ENCODE peak calls at places on chromosomes 2 and 18, in nine cellular contexts. R, O, V, N, Z, H, G, B and K are unnamed samples.

GRCh38 chr2:71926098-71926466 is 221.6 kb downstream of the CYP26B1 start:
- DNase-seq in G (no peak), N (no peak), V (no peak), H (peak), O (no peak), Z (no peak), B (peak), R (no peak), K (no peak)

GRCh38 chr18:79698668-79699335 is 19.2 kb downstream of the CTDP1 start:
- DNase-seq in B (no peak), O (peak), V (no peak), H (no peak), R (no peak), Z (no peak), G (no peak), N (no peak), K (no peak)

GRCh38 chr2:112033600-112033999 is 21.5 kb upstream of the TMEM87B start:
- DNase-seq in O (peak), R (no peak), N (no peak), V (no peak), B (no peak), H (no peak), Z (no peak), G (peak), K (peak)

GRCh38 chr2:161373939-161374338 is 42.2 kb upstream of the TBR1 start:
- DNase-seq in B (no peak), G (no peak), V (no peak), R (no peak), O (no peak), Z (no peak), H (no peak), N (no peak), K (peak)

GRCh38 chr18:7102131-7102530 is 15.5 kb downstream of the LAMA1 start:
- DNase-seq in R (no peak), V (no peak), G (no peak), B (no peak), O (peak), N (no peak), Z (no peak), H (no peak), K (no peak)

GRCh38 chr2:107542314-107542740 is 284.4 kb upstream of the RGPD4 start:
- DNase-seq in G (peak), H (no peak), Z (no peak), V (no peak), O (no peak), B (no peak), R (no peak), N (no peak), K (no peak)

GRCh38 chr2:44598330-44598729 is 236.6 kb downstream of the CAMKMT start:
- DNase-seq in O (no peak), Z (no peak), R (no peak), G (no peak), N (no peak), H (no peak), B (no peak), V (no peak), K (no peak)

GRCh38 chr2:121565389-121566250 is 34.9 kb downstream of the RNU4ATAC start:
- DNase-seq in V (no peak), O (no peak), N (no peak), B (no peak), H (no peak), G (no peak), R (no peak), Z (peak), K (no peak)

GRCh38 chr2:165435611-165436010 is 33.9 kb upstream of the CSRNP3 start:
- DNase-seq in G (no peak), H (no peak), V (no peak), Z (no peak), R (no peak), N (no peak), B (no peak), O (no peak), K (no peak)

GRCh38 chr2:152648336-152648735 is 68.9 kb downstream of the PRPF40A start:
- DNase-seq in O (peak), V (no peak), Z (no peak), R (no peak), G (no peak), N (no peak), B (no peak), H (peak), K (no peak)

GRCh38 chr2:219125225-219125885 is 35.3 kb downstream of the NHEJ1 start:
- DNase-seq in H (peak), N (no peak), B (no peak), Z (no peak), G (peak), V (no peak), R (no peak), O (peak), K (peak)

GRCh38 chr2:30823452-30823851 is 16.2 kb upstream of the CAPN13 start:
- DNase-seq in V (no peak), G (no peak), Z (no peak), H (no peak), O (no peak), N (no peak), R (no peak), B (no peak), K (no peak)

GRCh38 chr2:172806426-172807008 is 70.9 kb downstream of the RAPGEF4 start:
- DNase-seq in Z (peak), R (no peak), O (peak), V (no peak), G (no peak), B (peak), H (peak), N (no peak), K (no peak)

GRCh38 chr2:81235601-81236000 is 931.0 kb upstream of the LRRTM1 start:
- DNase-seq in Z (no peak), V (no peak), O (no peak), G (no peak), H (no peak), N (no peak), B (no peak), R (no peak), K (no peak)

GRCh38 chr18:35268811-35269210 is 21.2 kb downstream of the ZSCAN30 start:
- DNase-seq in Z (no peak), V (peak), R (no peak), B (no peak), O (no peak), H (no peak), N (no peak), G (no peak), K (no peak)

GRCh38 chr18:28313602-28314001 is 136.7 kb upstream of the CDH2 start:
- DNase-seq in N (no peak), V (no peak), Z (no peak), R (no peak), H (no peak), O (no peak), B (no peak), G (no peak), K (no peak)